ENCODE peak calls at places on chromosomes 6 and 20, in ten cellular contexts. One of them, this sample, is unnamed.

GRCh38 chr6:155142902-155143609 is 120.8 kb upstream of the CLDN20 start:
- DNase-seq in heart right ventricle: no peak
- DNase-seq in CD8-positive, alpha-beta T cell: no peak
- DNase-seq in Calu3: no peak
- DNase-seq in IMR-90: peak
- DNase-seq in SK-N-SH: no peak
- DNase-seq in B cell: no peak
- DNase-seq in tibial nerve: no peak
- DNase-seq in kidney: no peak
- DNase-seq in Caco-2: no peak
- DNase-seq in this sample: peak

GRCh38 chr6:13990830-13991229 is 66.1 kb downstream of the RNF182 start:
- DNase-seq in heart right ventricle: no peak
- DNase-seq in CD8-positive, alpha-beta T cell: no peak
- DNase-seq in Calu3: no peak
- DNase-seq in IMR-90: no peak
- DNase-seq in SK-N-SH: no peak
- DNase-seq in B cell: no peak
- DNase-seq in tibial nerve: no peak
- DNase-seq in kidney: no peak
- DNase-seq in Caco-2: no peak
- DNase-seq in this sample: no peak

GRCh38 chr6:165183496-165184140 is 125.8 kb downstream of the C6orf118 start:
- DNase-seq in heart right ventricle: no peak
- DNase-seq in CD8-positive, alpha-beta T cell: no peak
- DNase-seq in Calu3: no peak
- DNase-seq in IMR-90: no peak
- DNase-seq in SK-N-SH: no peak
- DNase-seq in B cell: no peak
- DNase-seq in tibial nerve: no peak
- DNase-seq in kidney: no peak
- DNase-seq in Caco-2: no peak
- DNase-seq in this sample: no peak

GRCh38 chr6:8556370-8557018 is 121.1 kb upstream of the SLC35B3 start:
- DNase-seq in heart right ventricle: no peak
- DNase-seq in CD8-positive, alpha-beta T cell: no peak
- DNase-seq in Calu3: no peak
- DNase-seq in IMR-90: peak
- DNase-seq in SK-N-SH: no peak
- DNase-seq in B cell: no peak
- DNase-seq in tibial nerve: no peak
- DNase-seq in kidney: no peak
- DNase-seq in Caco-2: no peak
- DNase-seq in this sample: no peak

GRCh38 chr6:133396630-133397335 is 155.6 kb downstream of the EYA4 start:
- DNase-seq in heart right ventricle: no peak
- DNase-seq in CD8-positive, alpha-beta T cell: no peak
- DNase-seq in Calu3: no peak
- DNase-seq in IMR-90: peak
- DNase-seq in SK-N-SH: no peak
- DNase-seq in B cell: no peak
- DNase-seq in tibial nerve: no peak
- DNase-seq in kidney: no peak
- DNase-seq in Caco-2: no peak
- DNase-seq in this sample: no peak

GRCh38 chr6:113763883-113764282 is 93.3 kb upstream of the MARCKS start:
- DNase-seq in heart right ventricle: no peak
- DNase-seq in CD8-positive, alpha-beta T cell: no peak
- DNase-seq in Calu3: peak
- DNase-seq in IMR-90: peak
- DNase-seq in SK-N-SH: no peak
- DNase-seq in B cell: no peak
- DNase-seq in tibial nerve: no peak
- DNase-seq in kidney: no peak
- DNase-seq in Caco-2: peak
- DNase-seq in this sample: no peak

GRCh38 chr6:102407886-102408741 is 1014.6 kb downstream of the GRIK2 start:
- DNase-seq in heart right ventricle: no peak
- DNase-seq in CD8-positive, alpha-beta T cell: no peak
- DNase-seq in Calu3: no peak
- DNase-seq in IMR-90: no peak
- DNase-seq in SK-N-SH: no peak
- DNase-seq in B cell: no peak
- DNase-seq in tibial nerve: no peak
- DNase-seq in kidney: no peak
- DNase-seq in Caco-2: no peak
- DNase-seq in this sample: no peak

GRCh38 chr6:170435766-170436165 is 117.3 kb downstream of the PSMB1 start:
- DNase-seq in heart right ventricle: no peak
- DNase-seq in CD8-positive, alpha-beta T cell: no peak
- DNase-seq in Calu3: no peak
- DNase-seq in IMR-90: no peak
- DNase-seq in SK-N-SH: no peak
- DNase-seq in B cell: no peak
- DNase-seq in tibial nerve: no peak
- DNase-seq in kidney: no peak
- DNase-seq in Caco-2: no peak
- DNase-seq in this sample: no peak

GRCh38 chr20:44069203-44069931 is 117.6 kb downstream of the JPH2 start:
- DNase-seq in heart right ventricle: no peak
- DNase-seq in CD8-positive, alpha-beta T cell: peak
- DNase-seq in Calu3: no peak
- DNase-seq in IMR-90: no peak
- DNase-seq in SK-N-SH: no peak
- DNase-seq in B cell: peak
- DNase-seq in tibial nerve: no peak
- DNase-seq in kidney: peak
- DNase-seq in Caco-2: no peak
- DNase-seq in this sample: peak

GRCh38 chr20:61647741-61648140 is 395.7 kb downstream of the CDH4 start:
- DNase-seq in heart right ventricle: no peak
- DNase-seq in CD8-positive, alpha-beta T cell: no peak
- DNase-seq in Calu3: no peak
- DNase-seq in IMR-90: no peak
- DNase-seq in SK-N-SH: no peak
- DNase-seq in B cell: no peak
- DNase-seq in tibial nerve: no peak
- DNase-seq in kidney: no peak
- DNase-seq in Caco-2: no peak
- DNase-seq in this sample: no peak

GRCh38 chr6:139011980-139012379 is 16.6 kb upstream of the ABRACL start:
- DNase-seq in heart right ventricle: no peak
- DNase-seq in CD8-positive, alpha-beta T cell: no peak
- DNase-seq in Calu3: no peak
- DNase-seq in IMR-90: no peak
- DNase-seq in SK-N-SH: no peak
- DNase-seq in B cell: no peak
- DNase-seq in tibial nerve: no peak
- DNase-seq in kidney: no peak
- DNase-seq in Caco-2: no peak
- DNase-seq in this sample: no peak

GRCh38 chr6:37920667-37921066 is 101.1 kb downstream of the ZFAND3 start:
- DNase-seq in heart right ventricle: no peak
- DNase-seq in CD8-positive, alpha-beta T cell: no peak
- DNase-seq in Calu3: no peak
- DNase-seq in IMR-90: no peak
- DNase-seq in SK-N-SH: no peak
- DNase-seq in B cell: no peak
- DNase-seq in tibial nerve: no peak
- DNase-seq in kidney: no peak
- DNase-seq in Caco-2: no peak
- DNase-seq in this sample: no peak

GRCh38 chr6:109447087-109447486 is 6.6 kb downstream of the SMPD2 start:
- DNase-seq in heart right ventricle: no peak
- DNase-seq in CD8-positive, alpha-beta T cell: no peak
- DNase-seq in Calu3: no peak
- DNase-seq in IMR-90: no peak
- DNase-seq in SK-N-SH: no peak
- DNase-seq in B cell: peak
- DNase-seq in tibial nerve: no peak
- DNase-seq in kidney: no peak
- DNase-seq in Caco-2: no peak
- DNase-seq in this sample: no peak

GRCh38 chr20:44264287-44264686 is 17.2 kb downstream of the GDAP1L1 start:
- DNase-seq in heart right ventricle: no peak
- DNase-seq in CD8-positive, alpha-beta T cell: no peak
- DNase-seq in Calu3: no peak
- DNase-seq in IMR-90: no peak
- DNase-seq in SK-N-SH: no peak
- DNase-seq in B cell: no peak
- DNase-seq in tibial nerve: no peak
- DNase-seq in kidney: no peak
- DNase-seq in Caco-2: peak
- DNase-seq in this sample: no peak

GRCh38 chr20:7038029-7038428 is 270.5 kb downstream of the BMP2 start:
- DNase-seq in heart right ventricle: no peak
- DNase-seq in CD8-positive, alpha-beta T cell: no peak
- DNase-seq in Calu3: no peak
- DNase-seq in IMR-90: no peak
- DNase-seq in SK-N-SH: no peak
- DNase-seq in B cell: no peak
- DNase-seq in tibial nerve: no peak
- DNase-seq in kidney: no peak
- DNase-seq in Caco-2: no peak
- DNase-seq in this sample: no peak

GRCh38 chr6:130885392-130886192 is 58.4 kb downstream of the SMLR1 start:
- DNase-seq in heart right ventricle: no peak
- DNase-seq in CD8-positive, alpha-beta T cell: peak
- DNase-seq in Calu3: peak
- DNase-seq in IMR-90: peak
- DNase-seq in SK-N-SH: peak
- DNase-seq in B cell: peak
- DNase-seq in tibial nerve: peak
- DNase-seq in kidney: no peak
- DNase-seq in Caco-2: peak
- DNase-seq in this sample: peak

GRCh38 chr6:96898241-96898851 is 655 bp upstream of the NDUFAF4 start:
- DNase-seq in heart right ventricle: no peak
- DNase-seq in CD8-positive, alpha-beta T cell: no peak
- DNase-seq in Calu3: peak
- DNase-seq in IMR-90: peak
- DNase-seq in SK-N-SH: peak
- DNase-seq in B cell: peak
- DNase-seq in tibial nerve: no peak
- DNase-seq in kidney: no peak
- DNase-seq in Caco-2: no peak
- DNase-seq in this sample: peak

GRCh38 chr20:33362898-33363297 is 38.4 kb downstream of the CDK5RAP1 start:
- DNase-seq in heart right ventricle: no peak
- DNase-seq in CD8-positive, alpha-beta T cell: no peak
- DNase-seq in Calu3: no peak
- DNase-seq in IMR-90: no peak
- DNase-seq in SK-N-SH: no peak
- DNase-seq in B cell: no peak
- DNase-seq in tibial nerve: no peak
- DNase-seq in kidney: no peak
- DNase-seq in Caco-2: no peak
- DNase-seq in this sample: no peak

GRCh38 chr6:145758086-145758485 is 22.8 kb upstream of the EPM2A start:
- DNase-seq in heart right ventricle: no peak
- DNase-seq in CD8-positive, alpha-beta T cell: no peak
- DNase-seq in Calu3: no peak
- DNase-seq in IMR-90: no peak
- DNase-seq in SK-N-SH: no peak
- DNase-seq in B cell: no peak
- DNase-seq in tibial nerve: no peak
- DNase-seq in kidney: no peak
- DNase-seq in Caco-2: no peak
- DNase-seq in this sample: no peak

DNA sequence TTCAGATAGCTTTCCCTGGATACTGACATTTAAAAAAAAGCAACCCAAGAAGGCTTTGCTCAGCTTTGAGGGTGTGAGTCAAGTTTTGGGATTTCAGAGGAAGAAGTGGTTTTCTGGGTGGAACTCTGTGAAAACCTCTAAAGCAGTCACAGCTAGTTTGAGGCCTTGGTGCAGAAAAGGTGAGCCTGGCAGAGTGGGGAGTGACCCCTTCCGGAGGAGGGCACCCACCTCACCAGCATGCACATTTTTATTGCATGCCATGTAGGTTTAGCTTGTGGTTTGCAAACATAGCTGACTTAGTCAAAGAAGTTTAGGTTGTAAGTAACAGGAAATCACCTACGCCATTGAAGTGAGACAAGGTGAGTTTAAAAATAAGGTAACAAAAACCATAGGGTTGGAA is 146.8 kb upstream of the PMEPA1 start:
- DNase-seq in heart right ventricle: no peak
- DNase-seq in CD8-positive, alpha-beta T cell: no peak
- DNase-seq in Calu3: no peak
- DNase-seq in IMR-90: no peak
- DNase-seq in SK-N-SH: no peak
- DNase-seq in B cell: no peak
- DNase-seq in tibial nerve: no peak
- DNase-seq in kidney: no peak
- DNase-seq in Caco-2: no peak
- DNase-seq in this sample: no peak
- TF ChIP-seq CTCF in heart right ventricle: no peak
- TF ChIP-seq CTCF in CD8-positive, alpha-beta T cell: no peak
- TF ChIP-seq CTCF in Calu3: no peak
- TF ChIP-seq CTCF in IMR-90: no peak
- TF ChIP-seq CTCF in SK-N-SH: no peak
- TF ChIP-seq CTCF in B cell: no peak
- TF ChIP-seq CTCF in tibial nerve: no peak
- TF ChIP-seq CTCF in kidney: no peak
- TF ChIP-seq CTCF in Caco-2: no peak
- TF ChIP-seq CTCF in this sample: no peak

GRCh38 chr6:29414588-29414987 is at the start of gene OR12D1:
- DNase-seq in heart right ventricle: no peak
- DNase-seq in CD8-positive, alpha-beta T cell: no peak
- DNase-seq in Calu3: peak
- DNase-seq in IMR-90: no peak
- DNase-seq in SK-N-SH: no peak
- DNase-seq in B cell: no peak
- DNase-seq in tibial nerve: no peak
- DNase-seq in kidney: no peak
- DNase-seq in Caco-2: peak
- DNase-seq in this sample: no peak
- TF ChIP-seq CTCF in heart right ventricle: no peak
- TF ChIP-seq CTCF in CD8-positive, alpha-beta T cell: no peak
- TF ChIP-seq CTCF in Calu3: peak
- TF ChIP-seq CTCF in IMR-90: no peak
- TF ChIP-seq CTCF in SK-N-SH: peak
- TF ChIP-seq CTCF in B cell: no peak
- TF ChIP-seq CTCF in tibial nerve: no peak
- TF ChIP-seq CTCF in kidney: no peak
- TF ChIP-seq CTCF in Caco-2: no peak
- TF ChIP-seq CTCF in this sample: no peak

GRCh38 chr6:82365011-82365751 is 1.6 kb downstream of the TPBG start:
- DNase-seq in heart right ventricle: peak
- DNase-seq in CD8-positive, alpha-beta T cell: no peak
- DNase-seq in Calu3: peak
- DNase-seq in IMR-90: peak
- DNase-seq in SK-N-SH: peak
- DNase-seq in B cell: no peak
- DNase-seq in tibial nerve: no peak
- DNase-seq in kidney: peak
- DNase-seq in Caco-2: peak
- DNase-seq in this sample: peak
- TF ChIP-seq CTCF in heart right ventricle: no peak
- TF ChIP-seq CTCF in CD8-positive, alpha-beta T cell: no peak
- TF ChIP-seq CTCF in Calu3: no peak
- TF ChIP-seq CTCF in IMR-90: peak
- TF ChIP-seq CTCF in SK-N-SH: peak
- TF ChIP-seq CTCF in B cell: no peak
- TF ChIP-seq CTCF in tibial nerve: no peak
- TF ChIP-seq CTCF in kidney: no peak
- TF ChIP-seq CTCF in Caco-2: no peak
- TF ChIP-seq CTCF in this sample: no peak

GRCh38 chr6:135438907-135439535 is 58.5 kb downstream of the AHI1 start:
- DNase-seq in heart right ventricle: no peak
- DNase-seq in CD8-positive, alpha-beta T cell: no peak
- DNase-seq in Calu3: no peak
- DNase-seq in IMR-90: peak
- DNase-seq in SK-N-SH: peak
- DNase-seq in B cell: peak
- DNase-seq in tibial nerve: no peak
- DNase-seq in kidney: no peak
- DNase-seq in Caco-2: peak
- DNase-seq in this sample: peak
- TF ChIP-seq CTCF in heart right ventricle: peak
- TF ChIP-seq CTCF in CD8-positive, alpha-beta T cell: peak
- TF ChIP-seq CTCF in Calu3: peak
- TF ChIP-seq CTCF in IMR-90: peak
- TF ChIP-seq CTCF in SK-N-SH: peak
- TF ChIP-seq CTCF in B cell: peak
- TF ChIP-seq CTCF in tibial nerve: no peak
- TF ChIP-seq CTCF in kidney: peak
- TF ChIP-seq CTCF in Caco-2: peak
- TF ChIP-seq CTCF in this sample: peak

This sample was measured in GM13977.